ENCODE peak calls at places on chromosome 16, in five cellular contexts. M is caudate nucleus, C is heart left ventricle, H is transverse colon, B is PC-3. Z is an unnamed sample.

GRCh38 chr16:57952909-57953308 is 18.0 kb downstream of the CNGB1 start:
- DNase-seq in C (no peak), H (no peak), B (no peak), M (no peak), Z (no peak)

GRCh38 chr16:56779956-56780355 is 50.0 kb downstream of the NUP93 start:
- DNase-seq in B (no peak), H (no peak), M (no peak), C (no peak), Z (no peak)

GRCh38 chr16:86986809-86987487 is 330.2 kb downstream of the C16orf95 start:
- DNase-seq in C (no peak), M (no peak), H (no peak), B (no peak), Z (no peak)

GRCh38 chr16:14028207-14028606 is 42.9 kb upstream of the MRTFB start:
- DNase-seq in M (no peak), C (no peak), H (no peak), B (no peak), Z (no peak)

GRCh38 chr16:87665193-87665592 is 62.9 kb downstream of the JPH3 start:
- DNase-seq in B (no peak), C (no peak), M (no peak), H (no peak), Z (no peak)

GRCh38 chr16:31138621-31139578 is 3.4 kb upstream of the PRSS8 start:
- DNase-seq in M (no peak), C (peak), B (peak), H (peak), Z (no peak)

GRCh38 chr16:35306915-35307314 is 1847.5 kb downstream of the TP53TG3F start:
- DNase-seq in C (no peak), H (no peak), M (no peak), B (peak), Z (no peak)

GRCh38 chr16:49377196-49377755 is 3.7 kb downstream of the C16orf78 start:
- DNase-seq in M (no peak), H (no peak), C (no peak), B (no peak), Z (no peak)

GRCh38 chr16:10961231-10961630 is 16.9 kb downstream of the CLEC16A start:
- DNase-seq in C (peak), M (no peak), H (no peak), B (no peak), Z (peak)

GRCh38 chr16:87190288-87191240 is 126.6 kb downstream of the C16orf95 start:
- DNase-seq in C (no peak), M (no peak), B (no peak), H (no peak), Z (no peak)

GRCh38 chr16:17318200-17318599 is 152.6 kb downstream of the XYLT1 start:
- DNase-seq in B (no peak), C (no peak), M (no peak), H (no peak), Z (no peak)

GRCh38 chr16:49635591-49636581 is 220.0 kb downstream of the ZNF423 start:
- DNase-seq in H (no peak), B (no peak), C (no peak), M (no peak), Z (no peak)

GRCh38 chr16:85428168-85428898 is 184.8 kb upstream of the GSE1 start:
- DNase-seq in B (peak), M (no peak), H (peak), C (no peak), Z (peak)

GRCh38 chr16:57720142-57720575 is 15.4 kb upstream of the KATNB1 start:
- DNase-seq in C (peak), B (peak), M (peak), H (peak), Z (no peak)

GRCh38 chr16:27387724-27388123 is 14.2 kb upstream of the IL21R start:
- DNase-seq in M (no peak), H (no peak), B (no peak), C (no peak), Z (no peak)

GRCh38 chr16:30054959-30055553 is 10.5 kb upstream of the ALDOA start:
- DNase-seq in M (no peak), C (no peak), H (peak), B (peak), Z (no peak)

GRCh38 chr16:11361751-11362742 is 16.8 kb downstream of the RMI2 start:
- DNase-seq in B (peak), C (no peak), H (no peak), M (no peak), Z (no peak)

GRCh38 chr16:27918755-27919154 is 144.8 kb downstream of the GSG1L start:
- DNase-seq in C (no peak), B (no peak), M (no peak), H (no peak), Z (no peak)

GRCh38 chr16:89373355-89374110 is 116.8 kb downstream of the ANKRD11 start:
- DNase-seq in H (no peak), C (peak), M (no peak), B (no peak), Z (peak)

GRCh38 chr16:87114832-87115231 is 202.4 kb downstream of the C16orf95 start:
- DNase-seq in M (no peak), B (no peak), C (no peak), H (no peak), Z (no peak)

GRCh38 chr16:85483424-85483823 is 129.7 kb upstream of the GSE1 start:
- DNase-seq in M (no peak), H (no peak), B (no peak), C (no peak), Z (no peak)

GRCh38 chr16:30775381-30776099 is 11.5 kb downstream of the ZNF629 start:
- DNase-seq in C (peak), B (peak), H (peak), M (peak), Z (peak)

GRCh38 chr16:87384162-87384999 is 805 bp upstream of the FBXO31 start:
- DNase-seq in C (peak), H (peak), B (no peak), M (no peak), Z (peak)

GRCh38 chr16:15556130-15556529 is 86.8 kb downstream of the MARF1 start:
- DNase-seq in C (no peak), H (no peak), M (peak), B (no peak), Z (no peak)

GRCh38 chr16:15557258-15557657 is 85.7 kb downstream of the MARF1 start:
- DNase-seq in B (no peak), M (no peak), C (no peak), H (no peak), Z (no peak)

GRCh38 chr16:15553313-15554088 is 89.5 kb downstream of the MARF1 start:
- DNase-seq in C (no peak), B (no peak), M (no peak), H (no peak), Z (no peak)

GRCh38 chr16:15564619-15565339 is 78.2 kb downstream of the MARF1 start:
- DNase-seq in M (no peak), B (no peak), C (no peak), H (no peak), Z (no peak)

GRCh38 chr16:15559176-15559575 is 83.8 kb downstream of the MARF1 start:
- DNase-seq in B (no peak), C (no peak), M (no peak), H (no peak), Z (no peak)
- H3K27ac ChIP-seq in B (no peak), C (no peak), M (no peak), H (no peak), Z (no peak)

GRCh38 chr16:2819179-2819938 is 2.3 kb downstream of the PRSS21 start:
- DNase-seq in M (no peak), H (peak), B (no peak), C (no peak), Z (peak)

GRCh38 chr16:2815299-2815771 is 1.7 kb upstream of the PRSS21 start:
- DNase-seq in H (peak), C (no peak), B (no peak), M (no peak), Z (peak)

GRCh38 chr16:2818278-2818876 is 1.3 kb downstream of the PRSS21 start:
- DNase-seq in M (no peak), H (peak), C (no peak), B (no peak), Z (peak)

GRCh38 chr16:2816751-2817495 is at the start of gene PRSS21:
- DNase-seq in C (no peak), B (no peak), H (peak), M (no peak), Z (peak)

DNA sequence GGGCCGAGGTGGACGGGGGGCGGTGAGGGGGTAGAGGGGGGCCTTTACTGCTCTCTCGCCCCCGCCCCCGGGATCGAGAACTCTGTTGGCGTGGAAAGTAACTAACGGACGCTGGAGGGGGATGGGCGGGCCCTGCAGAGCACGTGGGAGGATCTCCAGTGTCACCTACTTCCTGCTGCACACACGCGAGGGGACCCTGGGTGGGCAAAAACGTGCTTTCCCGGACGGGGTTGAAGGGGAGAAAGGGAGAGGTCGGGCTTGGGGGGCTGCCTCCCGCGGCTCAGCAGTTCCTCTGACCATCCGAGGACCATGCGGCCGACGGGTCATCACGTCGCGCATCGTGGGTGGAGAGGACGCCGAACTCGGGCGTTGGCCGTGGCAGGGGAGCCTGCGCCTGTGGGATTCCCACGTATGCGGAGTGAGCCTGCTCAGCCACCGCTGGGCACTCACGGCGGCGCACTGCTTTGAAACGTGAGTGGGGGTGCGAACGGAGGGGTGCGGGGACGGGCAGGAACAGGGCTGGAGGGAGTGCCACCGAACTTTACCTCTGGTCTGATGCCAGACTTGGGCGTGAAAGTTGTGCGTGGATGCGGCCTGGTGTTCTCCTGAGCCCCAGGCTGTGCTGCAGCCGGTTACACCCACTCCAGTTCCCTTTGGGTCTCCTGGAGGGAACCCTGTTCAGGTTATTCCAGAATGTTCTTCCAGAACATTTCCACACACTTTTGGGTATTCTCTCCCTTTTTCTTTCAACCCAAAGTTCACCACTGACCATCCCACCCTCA is 650 bp downstream of the PRSS21 start:
- DNase-seq in M (no peak), H (peak), B (no peak), C (no peak), Z (peak)
- H3K27ac ChIP-seq in M (no peak), H (no peak), B (no peak), C (no peak), Z (no peak)

GRCh38 chr16:15827709-15828343 is 29.0 kb downstream of the MYH11 start:
- DNase-seq in C (no peak), M (no peak), B (no peak), H (no peak), Z (peak)
- H3K27ac ChIP-seq in C (no peak), M (no peak), B (no peak), H (peak), Z (peak)

DNA sequence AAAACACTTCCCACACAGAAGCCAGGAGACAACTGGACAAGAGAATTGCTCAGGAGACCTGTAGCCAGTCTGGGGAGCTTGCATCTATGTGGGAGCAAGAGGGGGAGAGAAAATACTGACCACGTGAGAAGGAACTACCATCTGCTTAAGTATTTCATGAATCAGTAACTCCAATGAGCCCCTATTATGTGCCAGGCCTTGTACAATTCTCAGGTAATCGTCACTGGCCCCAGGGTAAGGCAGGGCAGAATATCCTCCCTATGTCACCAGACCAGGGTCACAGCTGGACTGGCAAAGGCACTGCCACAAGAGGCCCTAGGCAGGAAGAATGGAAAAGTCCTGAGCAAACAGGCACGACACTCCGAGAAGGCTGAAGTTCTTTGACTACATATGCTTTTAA is 25.9 kb downstream of the USP7 start:
- DNase-seq in C (no peak), B (peak), M (no peak), H (no peak), Z (no peak)
- H3K27ac ChIP-seq in C (no peak), B (no peak), M (no peak), H (no peak), Z (no peak)

GRCh38 chr16:70701596-70701995 is 15.7 kb upstream of the MTSS2 start:
- DNase-seq in B (no peak), C (no peak), H (no peak), M (no peak), Z (no peak)
- H3K27ac ChIP-seq in B (no peak), C (peak), H (peak), M (peak), Z (peak)

GRCh38 chr16:375212-375611 is 4.9 kb upstream of the MRPL28 start:
- DNase-seq in B (no peak), C (no peak), H (no peak), M (no peak), Z (no peak)

GRCh38 chr16:375927-376816 is 5.6 kb downstream of the PGAP6 start:
- DNase-seq in B (no peak), C (no peak), H (no peak), M (no peak), Z (no peak)

GRCh38 chr16:373848-374615 is 3.7 kb upstream of the MRPL28 start:
- DNase-seq in B (no peak), C (no peak), H (no peak), M (no peak), Z (peak)

GRCh38 chr16:373020-373598 is 2.8 kb upstream of the MRPL28 start:
- DNase-seq in H (no peak), M (no peak), C (no peak), B (no peak), Z (peak)

GRCh38 chr16:374616-374926 is 4.2 kb upstream of the MRPL28 start:
- DNase-seq in B (no peak), M (no peak), H (no peak), C (no peak), Z (no peak)
- H3K27ac ChIP-seq in B (no peak), M (no peak), H (no peak), C (no peak), Z (no peak)

DNA sequence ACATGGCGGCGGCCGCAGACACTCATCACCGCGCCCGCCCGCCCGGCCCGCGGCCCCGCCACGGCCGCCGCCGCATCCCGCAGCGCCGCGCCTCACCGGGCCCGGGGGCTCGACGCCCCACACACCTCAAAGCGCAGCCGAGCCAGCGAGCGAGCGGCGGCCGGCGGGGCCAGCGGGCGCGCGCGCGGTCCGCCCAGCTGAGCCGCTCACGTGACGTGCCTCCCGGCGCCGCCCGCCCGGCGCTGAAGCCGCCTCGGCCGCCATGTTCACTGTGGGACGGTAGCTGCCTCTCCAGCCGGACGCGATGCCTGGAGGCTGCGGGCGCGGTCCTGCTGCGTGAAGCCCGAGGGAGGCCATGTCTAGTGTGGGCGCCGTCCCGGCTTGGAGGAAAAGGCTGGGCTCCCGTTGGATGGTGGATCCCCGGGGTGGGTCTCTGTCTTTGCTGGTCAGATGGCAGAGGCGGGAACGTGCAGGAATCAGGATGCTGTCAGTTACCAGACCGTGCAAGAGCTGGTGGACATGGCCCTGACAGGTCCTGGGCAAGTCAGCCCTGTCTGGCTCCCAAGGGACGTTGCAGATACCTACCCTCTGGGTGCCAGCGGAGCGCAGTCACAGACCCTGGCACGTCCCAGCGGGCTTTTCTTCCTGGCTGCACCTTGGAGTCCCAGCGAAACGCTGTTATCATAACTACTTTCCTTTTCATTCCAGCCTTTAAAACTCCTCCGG is at the start of gene USP31:
- DNase-seq in M (peak), H (peak), B (peak), C (peak), Z (peak)
- H3K27ac ChIP-seq in M (peak), H (peak), B (peak), C (peak), Z (peak)